ENCODE peak calls at places on chromosomes 13 and 19, in nine cellular contexts. One of them, this sample, is unnamed.
A peak's percentile ranks its signal among the peaks of the same experiment; 100 is the strongest.

GRCh38 chr19:11781295-11782057 is 14.7 kb downstream of the ZNF441 start:
- DNase-seq in ovary: no peak
- DNase-seq in tibial nerve: no peak
- DNase-seq in K562: no peak
- DNase-seq in transverse colon: no peak
- DNase-seq in stomach: no peak
- DNase-seq in upper lobe of left lung: no peak
- DNase-seq in A549: no peak
- DNase-seq in SK-N-SH: no peak
- DNase-seq in this sample: no peak

GRCh38 chr19:5623397-5624153 is 692 bp downstream of the SAFB start:
- DNase-seq in ovary: no peak
- DNase-seq in tibial nerve: no peak
- DNase-seq in K562: peak; percentile 51
- DNase-seq in transverse colon: peak; percentile 21
- DNase-seq in stomach: no peak
- DNase-seq in upper lobe of left lung: no peak
- DNase-seq in A549: no peak
- DNase-seq in SK-N-SH: peak; percentile 55
- DNase-seq in this sample: no peak

GRCh38 chr13:64480206-64480605 is 2749.9 kb downstream of the PCDH9 start:
- DNase-seq in ovary: no peak
- DNase-seq in tibial nerve: no peak
- DNase-seq in K562: no peak
- DNase-seq in transverse colon: no peak
- DNase-seq in stomach: no peak
- DNase-seq in upper lobe of left lung: no peak
- DNase-seq in A549: no peak
- DNase-seq in SK-N-SH: no peak
- DNase-seq in this sample: no peak

GRCh38 chr19:43575955-43576451 is 402 bp downstream of the PINLYP start:
- DNase-seq in ovary: peak; percentile 31
- DNase-seq in tibial nerve: no peak
- DNase-seq in K562: no peak
- DNase-seq in transverse colon: no peak
- DNase-seq in stomach: no peak
- DNase-seq in upper lobe of left lung: no peak
- DNase-seq in A549: no peak
- DNase-seq in SK-N-SH: no peak
- DNase-seq in this sample: no peak

GRCh38 chr19:16589917-16590316 is 17.7 kb upstream of the SLC35E1 start:
- DNase-seq in ovary: no peak
- DNase-seq in tibial nerve: no peak
- DNase-seq in K562: no peak
- DNase-seq in transverse colon: no peak
- DNase-seq in stomach: no peak
- DNase-seq in upper lobe of left lung: peak; percentile 78
- DNase-seq in A549: no peak
- DNase-seq in SK-N-SH: peak; percentile 49
- DNase-seq in this sample: peak; percentile 61

GRCh38 chr13:20810808-20811207 is 37.0 kb upstream of the EEF1AKMT1 start:
- DNase-seq in ovary: no peak
- DNase-seq in tibial nerve: no peak
- DNase-seq in K562: no peak
- DNase-seq in transverse colon: no peak
- DNase-seq in stomach: no peak
- DNase-seq in upper lobe of left lung: no peak
- DNase-seq in A549: no peak
- DNase-seq in SK-N-SH: no peak
- DNase-seq in this sample: no peak

GRCh38 chr13:23871616-23872220 is 17.5 kb downstream of the MIPEP start:
- DNase-seq in ovary: no peak
- DNase-seq in tibial nerve: no peak
- DNase-seq in K562: peak; percentile 12
- DNase-seq in transverse colon: no peak
- DNase-seq in stomach: no peak
- DNase-seq in upper lobe of left lung: no peak
- DNase-seq in A549: no peak
- DNase-seq in SK-N-SH: peak; percentile 46
- DNase-seq in this sample: no peak

GRCh38 chr13:75760182-75760981 is 124.3 kb downstream of the LMO7 start:
- DNase-seq in ovary: no peak
- DNase-seq in tibial nerve: no peak
- DNase-seq in K562: no peak
- DNase-seq in transverse colon: peak; percentile 79
- DNase-seq in stomach: peak; percentile 85
- DNase-seq in upper lobe of left lung: peak; percentile 81
- DNase-seq in A549: peak; percentile 50
- DNase-seq in SK-N-SH: no peak
- DNase-seq in this sample: no peak

GRCh38 chr13:22837980-22838615 is 342.7 kb upstream of the SGCG start:
- DNase-seq in ovary: no peak
- DNase-seq in tibial nerve: no peak
- DNase-seq in K562: no peak
- DNase-seq in transverse colon: no peak
- DNase-seq in stomach: no peak
- DNase-seq in upper lobe of left lung: no peak
- DNase-seq in A549: no peak
- DNase-seq in SK-N-SH: peak; percentile 18
- DNase-seq in this sample: no peak

GRCh38 chr19:55304279-55304978 is 20.6 kb downstream of the BRSK1 start:
- DNase-seq in ovary: peak; percentile 45
- DNase-seq in tibial nerve: peak; percentile 18
- DNase-seq in K562: peak; percentile 69
- DNase-seq in transverse colon: peak; percentile 39
- DNase-seq in stomach: peak; percentile 46
- DNase-seq in upper lobe of left lung: peak; percentile 29
- DNase-seq in A549: peak; percentile 66
- DNase-seq in SK-N-SH: peak; percentile 74
- DNase-seq in this sample: no peak

GRCh38 chr19:3151563-3152430 is 16.0 kb downstream of the GNA15 start:
- DNase-seq in ovary: no peak
- DNase-seq in tibial nerve: no peak
- DNase-seq in K562: no peak
- DNase-seq in transverse colon: no peak
- DNase-seq in stomach: no peak
- DNase-seq in upper lobe of left lung: no peak
- DNase-seq in A549: no peak
- DNase-seq in SK-N-SH: no peak
- DNase-seq in this sample: no peak

GRCh38 chr19:40599331-40600085 is 1.7 kb upstream of the LTBP4 start:
- DNase-seq in ovary: peak; percentile 73
- DNase-seq in tibial nerve: no peak
- DNase-seq in K562: no peak
- DNase-seq in transverse colon: no peak
- DNase-seq in stomach: no peak
- DNase-seq in upper lobe of left lung: no peak
- DNase-seq in A549: no peak
- DNase-seq in SK-N-SH: no peak
- DNase-seq in this sample: no peak

GRCh38 chr19:40597329-40597838 is 3.8 kb upstream of the LTBP4 start:
- DNase-seq in ovary: no peak
- DNase-seq in tibial nerve: no peak
- DNase-seq in K562: no peak
- DNase-seq in transverse colon: no peak
- DNase-seq in stomach: no peak
- DNase-seq in upper lobe of left lung: no peak
- DNase-seq in A549: no peak
- DNase-seq in SK-N-SH: no peak
- DNase-seq in this sample: no peak

GRCh38 chr19:40600086-40600917 is 867 bp upstream of the LTBP4 start:
- DNase-seq in ovary: peak; percentile 63
- DNase-seq in tibial nerve: no peak
- DNase-seq in K562: no peak
- DNase-seq in transverse colon: no peak
- DNase-seq in stomach: no peak
- DNase-seq in upper lobe of left lung: no peak
- DNase-seq in A549: no peak
- DNase-seq in SK-N-SH: no peak
- DNase-seq in this sample: no peak

GRCh38 chr19:40598121-40598917 is 2.9 kb upstream of the LTBP4 start:
- DNase-seq in ovary: peak; percentile 95
- DNase-seq in tibial nerve: peak; percentile 96
- DNase-seq in K562: peak; percentile 69
- DNase-seq in transverse colon: peak; percentile 92
- DNase-seq in stomach: peak; percentile 91
- DNase-seq in upper lobe of left lung: peak; percentile 91
- DNase-seq in A549: peak; percentile 99
- DNase-seq in SK-N-SH: peak; percentile 94
- DNase-seq in this sample: peak; percentile 95

DNA sequence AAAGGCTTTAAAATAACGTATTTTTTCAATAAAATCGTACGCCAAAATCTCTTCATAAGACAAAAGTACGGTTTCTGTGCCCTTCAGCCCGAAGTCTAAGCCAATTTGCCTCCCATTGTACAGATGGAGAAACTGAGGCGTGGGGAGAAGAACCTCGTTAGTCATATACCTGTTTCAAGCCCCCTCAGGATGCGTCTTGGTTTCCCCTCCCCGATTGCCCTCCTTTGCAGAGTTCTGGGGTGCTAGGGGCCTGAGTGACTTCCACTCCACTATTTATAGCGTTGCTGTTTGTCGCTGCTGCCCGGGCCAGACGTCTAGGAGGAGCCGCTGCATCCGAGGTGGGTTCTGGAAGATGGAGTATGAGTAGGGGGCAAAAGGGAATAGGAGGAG is 2.3 kb upstream of the LTBP4 start:
- DNase-seq in ovary: no peak
- DNase-seq in tibial nerve: no peak
- DNase-seq in K562: no peak
- DNase-seq in transverse colon: no peak
- DNase-seq in stomach: no peak
- DNase-seq in upper lobe of left lung: no peak
- DNase-seq in A549: no peak
- DNase-seq in SK-N-SH: no peak
- DNase-seq in this sample: no peak
- H3K4me1 ChIP-seq in ovary: peaks cover 4% of the 10 kb centered on the region
- H3K4me1 ChIP-seq in tibial nerve: peaks cover 54% of the 10 kb centered on the region
- H3K4me1 ChIP-seq in K562: peaks cover 47% of the 10 kb centered on the region
- H3K4me1 ChIP-seq in transverse colon: peaks cover 53% of the 10 kb centered on the region
- H3K4me1 ChIP-seq in stomach: peaks cover 46% of the 10 kb centered on the region
- H3K4me1 ChIP-seq in upper lobe of left lung: peaks cover 74% of the 10 kb centered on the region
- H3K4me1 ChIP-seq in A549: peaks cover 55% of the 10 kb centered on the region
- H3K4me1 ChIP-seq in SK-N-SH: no peaks in the 10 kb centered on the region
- H3K4me1 ChIP-seq in this sample: peaks cover 73% of the 10 kb centered on the region

GRCh38 chr19:6979341-6979740 is 41.9 kb downstream of the MBD3L2B start:
- DNase-seq in ovary: no peak
- DNase-seq in tibial nerve: no peak
- DNase-seq in K562: no peak
- DNase-seq in transverse colon: no peak
- DNase-seq in stomach: no peak
- DNase-seq in upper lobe of left lung: no peak
- DNase-seq in A549: no peak
- DNase-seq in SK-N-SH: no peak
- DNase-seq in this sample: no peak
- TF ChIP-seq EP300 in ovary: no peak
- TF ChIP-seq EP300 in tibial nerve: no peak
- TF ChIP-seq EP300 in K562: no peak
- TF ChIP-seq EP300 in transverse colon: no peak
- TF ChIP-seq EP300 in stomach: no peak
- TF ChIP-seq EP300 in upper lobe of left lung: no peak
- TF ChIP-seq EP300 in A549: no peak
- TF ChIP-seq EP300 in SK-N-SH: no peak
- TF ChIP-seq EP300 in this sample: no peak

GRCh38 chr13:112606125-112607001 is 18.4 kb upstream of the TUBGCP3 start:
- DNase-seq in ovary: peak; percentile 93
- DNase-seq in tibial nerve: peak; percentile 85
- DNase-seq in K562: peak; percentile 92
- DNase-seq in transverse colon: peak; percentile 95
- DNase-seq in stomach: peak; percentile 95
- DNase-seq in upper lobe of left lung: peak; percentile 95
- DNase-seq in A549: peak; percentile 53
- DNase-seq in SK-N-SH: peak; percentile 94
- DNase-seq in this sample: peak; percentile 94
- H3K27ac ChIP-seq in ovary: peak overlapping the region; percentile 70
- H3K27ac ChIP-seq in tibial nerve: peak overlapping the region; percentile 47
- H3K27ac ChIP-seq in K562: no peak overlapping the region
- H3K27ac ChIP-seq in transverse colon: peak overlapping the region; percentile 77
- H3K27ac ChIP-seq in stomach: peak overlapping the region; percentile 72
- H3K27ac ChIP-seq in upper lobe of left lung: peak overlapping the region; percentile 55
- H3K27ac ChIP-seq in A549: peak overlapping the region; percentile 55
- H3K27ac ChIP-seq in SK-N-SH: no peak overlapping the region
- H3K27ac ChIP-seq in this sample: no peak overlapping the region

GRCh38 chr13:33276581-33276980 is 9.0 kb downstream of the STARD13 start:
- DNase-seq in ovary: no peak
- DNase-seq in tibial nerve: no peak
- DNase-seq in K562: no peak
- DNase-seq in transverse colon: no peak
- DNase-seq in stomach: no peak
- DNase-seq in upper lobe of left lung: no peak
- DNase-seq in A549: no peak
- DNase-seq in SK-N-SH: no peak
- DNase-seq in this sample: no peak
- H3K4me1 ChIP-seq in ovary: peaks cover 8% of the 10 kb centered on the region
- H3K4me1 ChIP-seq in tibial nerve: peaks cover 20% of the 10 kb centered on the region
- H3K4me1 ChIP-seq in K562: no peaks in the 10 kb centered on the region
- H3K4me1 ChIP-seq in transverse colon: peaks cover 74% of the 10 kb centered on the region
- H3K4me1 ChIP-seq in stomach: peaks cover 26% of the 10 kb centered on the region
- H3K4me1 ChIP-seq in upper lobe of left lung: peaks cover 75% of the 10 kb centered on the region
- H3K4me1 ChIP-seq in A549: peaks cover 73% of the 10 kb centered on the region
- H3K4me1 ChIP-seq in SK-N-SH: peaks cover 86% of the 10 kb centered on the region
- H3K4me1 ChIP-seq in this sample: peaks cover 73% of the 10 kb centered on the region

GRCh38 chr19:37930416-37930815 is 23.4 kb downstream of the SIPA1L3 start:
- DNase-seq in ovary: no peak
- DNase-seq in tibial nerve: no peak
- DNase-seq in K562: no peak
- DNase-seq in transverse colon: no peak
- DNase-seq in stomach: peak; percentile 56
- DNase-seq in upper lobe of left lung: peak; percentile 59
- DNase-seq in A549: no peak
- DNase-seq in SK-N-SH: no peak
- DNase-seq in this sample: no peak

GRCh38 chr19:37933965-37934364 is 27.0 kb downstream of the SIPA1L3 start:
- DNase-seq in ovary: no peak
- DNase-seq in tibial nerve: no peak
- DNase-seq in K562: no peak
- DNase-seq in transverse colon: no peak
- DNase-seq in stomach: peak; percentile 34
- DNase-seq in upper lobe of left lung: no peak
- DNase-seq in A549: no peak
- DNase-seq in SK-N-SH: no peak
- DNase-seq in this sample: no peak

GRCh38 chr19:37935341-37935740 is 28.3 kb downstream of the SIPA1L3 start:
- DNase-seq in ovary: no peak
- DNase-seq in tibial nerve: no peak
- DNase-seq in K562: no peak
- DNase-seq in transverse colon: no peak
- DNase-seq in stomach: no peak
- DNase-seq in upper lobe of left lung: no peak
- DNase-seq in A549: no peak
- DNase-seq in SK-N-SH: no peak
- DNase-seq in this sample: no peak

GRCh38 chr19:37931941-37932655 is 25.1 kb downstream of the SIPA1L3 start:
- DNase-seq in ovary: peak; percentile 19
- DNase-seq in tibial nerve: no peak
- DNase-seq in K562: no peak
- DNase-seq in transverse colon: peak; percentile 89
- DNase-seq in stomach: peak; percentile 94
- DNase-seq in upper lobe of left lung: peak; percentile 92
- DNase-seq in A549: peak; percentile 97
- DNase-seq in SK-N-SH: no peak
- DNase-seq in this sample: peak; percentile 89

GRCh38 chr19:37932985-37933953 is 26.3 kb downstream of the SIPA1L3 start:
- DNase-seq in ovary: no peak
- DNase-seq in tibial nerve: no peak
- DNase-seq in K562: no peak
- DNase-seq in transverse colon: peak; percentile 75
- DNase-seq in stomach: peak; percentile 60
- DNase-seq in upper lobe of left lung: peak; percentile 34
- DNase-seq in A549: peak; percentile 88
- DNase-seq in SK-N-SH: peak; percentile 35
- DNase-seq in this sample: no peak
- TF ChIP-seq EP300 in ovary: no peak
- TF ChIP-seq EP300 in tibial nerve: no peak
- TF ChIP-seq EP300 in K562: no peak
- TF ChIP-seq EP300 in transverse colon: no peak
- TF ChIP-seq EP300 in stomach: no peak
- TF ChIP-seq EP300 in upper lobe of left lung: no peak
- TF ChIP-seq EP300 in A549: no peak
- TF ChIP-seq EP300 in SK-N-SH: no peak
- TF ChIP-seq EP300 in this sample: no peak

This sample was measured in suprapubic skin.